ENCODE peak calls at places on chromosomes 4 and X, in seven cellular contexts. O, F, K, L, C, M and R are unnamed samples.

GRCh38 chrX:21996872-21997271 is 35.3 kb upstream of the PHEX start:
- DNase-seq in M (no peak), F (no peak), O (peak), L (no peak), K (no peak), C (no peak), R (peak)

GRCh38 chrX:114615765-114616164 is 31.9 kb downstream of the HTR2C start:
- DNase-seq in O (no peak), L (no peak), K (no peak), M (no peak), C (no peak), F (no peak), R (no peak)

GRCh38 chr4:98584265-98584664 is 74.1 kb downstream of the TSPAN5 start:
- DNase-seq in M (no peak), L (no peak), F (no peak), K (no peak), O (peak), C (no peak), R (no peak)

GRCh38 chr4:27398911-27399310 is 538.3 kb downstream of the STIM2 start:
- DNase-seq in C (no peak), O (no peak), K (no peak), M (no peak), L (no peak), F (no peak), R (peak)

GRCh38 chrX:91414710-91415109 is 19.9 kb upstream of the PABPC5 start:
- DNase-seq in L (peak), O (no peak), C (no peak), M (no peak), K (no peak), F (no peak), R (no peak)

GRCh38 chrX:45449982-45450381 is 249.3 kb upstream of the DIPK2B start:
- DNase-seq in L (no peak), K (no peak), F (no peak), M (no peak), C (peak), O (no peak), R (no peak)

GRCh38 chr4:147550626-147551250 is 66.5 kb upstream of the TMEM184C start:
- DNase-seq in O (peak), C (no peak), K (no peak), L (no peak), F (no peak), M (no peak), R (peak)

GRCh38 chrX:107324493-107325310 is 118.3 kb downstream of the DNAAF6 start:
- DNase-seq in L (peak), C (peak), F (peak), O (peak), K (peak), M (peak), R (peak)

GRCh38 chr4:135927651-135928050 is 1604.6 kb downstream of the PCDH18 start:
- DNase-seq in K (no peak), L (no peak), F (no peak), M (no peak), C (no peak), O (no peak), R (no peak)

GRCh38 chr4:108370291-108370690 is 201.6 kb upstream of the LEF1 start:
- DNase-seq in M (no peak), C (no peak), L (no peak), K (no peak), O (no peak), F (no peak), R (no peak)

GRCh38 chrX:25079020-25079419 is 63.3 kb upstream of the ARX start:
- DNase-seq in F (no peak), C (no peak), K (no peak), M (no peak), L (peak), O (no peak), R (no peak)

GRCh38 chr4:7595883-7596535 is 161.3 kb upstream of the PSAPL1 start:
- DNase-seq in C (no peak), K (no peak), L (no peak), F (no peak), M (no peak), O (no peak), R (no peak)

GRCh38 chrX:136636121-136636520 is 11.8 kb upstream of the CD40LG start:
- DNase-seq in C (no peak), F (peak), K (peak), L (peak), M (peak), O (no peak), R (no peak)

GRCh38 chr4:89222171-89222570 is 85.4 kb downstream of the GPRIN3 start:
- DNase-seq in F (no peak), C (peak), L (no peak), K (no peak), M (no peak), O (no peak), R (no peak)

GRCh38 chr4:33998204-33998603 is 2246.1 kb downstream of the ARAP2 start:
- DNase-seq in K (no peak), C (no peak), L (peak), F (peak), M (no peak), O (no peak), R (no peak)

GRCh38 chrX:74925210-74926088 is at the start of gene NEXMIF:
- DNase-seq in L (no peak), K (peak), M (peak), O (no peak), C (peak), F (peak), R (peak)

GRCh38 chrX:8627796-8628195 is 104.1 kb downstream of the ANOS1 start:
- DNase-seq in K (no peak), M (no peak), O (no peak), F (no peak), C (peak), L (peak), R (no peak)

GRCh38 chr4:5893013-5893580 is at the start of gene CRMP1:
- DNase-seq in K (peak), M (peak), L (peak), C (no peak), O (no peak), F (peak), R (no peak)

GRCh38 chr4:53923921-53924320 is 140.5 kb downstream of the CHIC2 start:
- DNase-seq in K (no peak), O (no peak), C (no peak), L (peak), F (no peak), M (no peak), R (no peak)

GRCh38 chrX:49071877-49072711 is 1.7 kb downstream of the PRAF2 start:
- DNase-seq in C (no peak), K (peak), F (no peak), L (peak), M (peak), O (peak), R (no peak)

GRCh38 chrX:482702-483203 is 96.0 kb upstream of the PPP2R3B start:
- DNase-seq in C (no peak), O (no peak), M (no peak), L (no peak), F (no peak), K (no peak), R (no peak)

GRCh38 chr4:134057356-134057755 is 144.2 kb downstream of the PABPC4L start:
- DNase-seq in O (no peak), F (no peak), C (no peak), L (no peak), M (no peak), K (no peak), R (no peak)

GRCh38 chr4:174122705-174123104 is 160.8 kb downstream of the FBXO8 start:
- DNase-seq in K (no peak), C (no peak), O (no peak), L (no peak), M (no peak), F (no peak), R (peak)

GRCh38 chr4:42078184-42078801 is 74.2 kb downstream of the BEND4 start:
- DNase-seq in M (no peak), K (no peak), L (no peak), F (no peak), O (no peak), C (no peak), R (no peak)

GRCh38 chr4:41213563-41214157 is 682 bp downstream of the APBB2 start:
- DNase-seq in M (no peak), L (no peak), F (no peak), K (no peak), C (no peak), O (no peak), R (peak)

GRCh38 chrX:635428-636192 is 5.0 kb downstream of the SHOX start:
- DNase-seq in C (no peak), L (peak), F (no peak), O (no peak), K (peak), M (peak), R (no peak)

GRCh38 chrX:150365051-150365952 is 2.2 kb downstream of the MAMLD1 start:
- DNase-seq in O (peak), M (peak), C (no peak), L (peak), F (peak), K (peak), R (peak)

GRCh38 chr4:113869743-113870375 is 108.3 kb upstream of the CAMK2D start:
- DNase-seq in L (no peak), M (no peak), K (no peak), O (peak), C (no peak), F (no peak), R (peak)

GRCh38 chrX:2283111-2283847 is 217.5 kb downstream of the DHRSX start:
- DNase-seq in K (no peak), M (no peak), F (no peak), C (no peak), O (no peak), L (no peak), R (no peak)

GRCh38 chr4:107825072-107825789 is 499 bp downstream of the SGMS2 start:
- DNase-seq in K (peak), C (peak), F (peak), M (peak), O (peak), L (peak), R (peak)

GRCh38 chr4:3514221-3514780 is 17.9 kb downstream of the LRPAP1 start:
- DNase-seq in F (no peak), C (no peak), O (no peak), M (no peak), K (no peak), L (no peak), R (no peak)

GRCh38 chr4:101660607-101661006 is 129.9 kb upstream of the BANK1 start:
- DNase-seq in C (no peak), O (no peak), F (no peak), K (no peak), M (no peak), L (no peak), R (no peak)

GRCh38 chr4:123573866-123574508 is 177.4 kb downstream of the SPRY1 start:
- DNase-seq in L (no peak), C (no peak), F (no peak), M (no peak), K (no peak), O (no peak), R (no peak)

GRCh38 chr4:123580981-123581664 is 184.5 kb downstream of the SPRY1 start:
- DNase-seq in O (no peak), C (no peak), L (no peak), M (no peak), K (no peak), F (no peak), R (no peak)

GRCh38 chr4:123579961-123580360 is 183.4 kb downstream of the SPRY1 start:
- DNase-seq in C (no peak), F (no peak), O (no peak), L (no peak), K (no peak), M (no peak), R (no peak)

GRCh38 chr4:123578276-123579014 is 181.8 kb downstream of the SPRY1 start:
- DNase-seq in L (no peak), O (no peak), C (no peak), K (no peak), F (no peak), M (no peak), R (no peak)

GRCh38 chr4:123577507-123577906 is 180.9 kb downstream of the SPRY1 start:
- DNase-seq in M (no peak), F (no peak), C (peak), O (no peak), K (no peak), L (no peak), R (no peak)
- H3K23ac ChIP-seq in M (no peak), F (no peak), C (no peak), O (no peak), K (no peak), L (no peak), R (no peak)

GRCh38 chrX:100931925-100932285 is 3.2 kb upstream of the XKRX start:
- DNase-seq in O (no peak), F (no peak), M (no peak), C (no peak), K (no peak), L (no peak), R (no peak)

GRCh38 chrX:100939336-100939735 is 10.6 kb upstream of the XKRX start:
- DNase-seq in O (no peak), M (no peak), L (no peak), C (no peak), K (peak), F (no peak), R (no peak)

GRCh38 chrX:100931218-100931924 is 2.7 kb upstream of the XKRX start:
- DNase-seq in O (no peak), C (no peak), F (no peak), M (no peak), L (no peak), K (no peak), R (no peak)

GRCh38 chrX:100935767-100936166 is 7.0 kb upstream of the XKRX start:
- DNase-seq in L (no peak), F (no peak), M (no peak), K (no peak), O (no peak), C (no peak), R (no peak)
- H2BK120ac ChIP-seq in L (no peak), F (no peak), M (no peak), K (no peak), O (no peak), C (no peak), R (no peak)

DNA sequence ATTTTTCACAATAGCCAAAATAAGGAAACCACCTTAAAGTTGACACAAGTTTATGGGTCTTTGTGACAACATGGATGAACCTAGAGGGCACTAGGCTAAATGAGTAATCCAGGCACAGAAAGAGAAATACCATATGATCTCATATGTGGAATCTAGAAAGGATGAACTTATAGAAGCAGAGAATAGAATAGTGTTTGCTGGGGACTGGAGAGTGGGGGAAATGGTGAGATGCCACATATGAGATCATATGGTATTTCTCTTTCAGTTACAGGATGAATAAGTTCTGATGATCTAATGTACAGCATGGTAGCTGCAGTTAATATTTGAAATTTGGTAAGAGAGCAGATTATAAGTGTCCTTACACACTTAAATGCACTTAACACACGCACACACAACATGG is 35.9 kb downstream of the F8A2 start:
- DNase-seq in L (no peak), F (no peak), K (no peak), O (no peak), M (no peak), C (no peak), R (no peak)
- H3K23ac ChIP-seq in L (no peak), F (no peak), K (no peak), O (no peak), M (no peak), C (no peak), R (no peak)

GRCh38 chr4:163395758-163396157 is 52.1 kb downstream of the NPY5R start:
- DNase-seq in K (no peak), O (no peak), L (no peak), C (no peak), M (no peak), F (no peak), R (peak)

GRCh38 chr4:163395055-163395454 is 51.4 kb downstream of the NPY5R start:
- DNase-seq in M (no peak), F (no peak), L (no peak), K (no peak), C (peak), O (peak), R (peak)

GRCh38 chr4:163393471-163393870 is 49.8 kb downstream of the NPY5R start:
- DNase-seq in M (no peak), C (no peak), F (no peak), O (no peak), K (no peak), L (no peak), R (no peak)

GRCh38 chr4:163400911-163401310 is 57.2 kb downstream of the NPY5R start:
- DNase-seq in K (no peak), C (no peak), O (no peak), M (no peak), L (no peak), F (no peak), R (peak)

DNA sequence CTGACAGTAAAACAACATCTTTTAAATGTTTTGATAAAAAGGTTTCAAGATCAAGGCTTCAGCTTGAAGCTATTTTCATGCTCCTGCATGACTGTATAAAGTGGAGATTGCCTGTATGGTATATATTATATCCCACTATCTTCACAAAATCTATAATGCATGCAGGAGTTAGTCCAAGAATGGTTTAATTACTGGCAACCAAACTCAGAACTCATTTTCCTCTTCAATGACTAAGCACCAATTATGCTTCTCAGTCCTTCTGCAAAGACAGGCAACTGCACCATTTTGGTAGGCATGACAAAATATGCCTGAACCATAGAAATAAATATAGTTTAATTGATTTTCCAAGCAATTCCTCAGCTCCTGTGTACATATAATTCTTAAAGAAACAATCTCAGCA is 54.5 kb downstream of the NPY5R start:
- DNase-seq in C (no peak), O (no peak), L (no peak), F (no peak), M (no peak), K (no peak), R (no peak)
- H2BK120ac ChIP-seq in C (no peak), O (no peak), L (no peak), F (no peak), M (no peak), K (no peak), R (no peak)

GRCh38 chrX:133916984-133917722 is 68.2 kb downstream of the GPC3 start:
- DNase-seq in L (no peak), F (no peak), M (no peak), K (no peak), O (no peak), C (no peak), R (no peak)
- H3K23ac ChIP-seq in L (no peak), F (no peak), M (no peak), K (no peak), O (no peak), C (no peak), R (no peak)